ENCODE peak calls at places on chromosome 19, in four cellular contexts. F is brain microvascular endothelial cell, U is breast epithelium, S is GM12865. G is an unnamed sample.

GRCh38 chr19:18170714-18171255 is 2.8 kb upstream of the IFI30 start:
- DNase-seq in F (no peak), U (no peak), S (peak), G (no peak)

GRCh38 chr19:28330831-28331230 is 882.1 kb downstream of the UQCRFS1 start:
- DNase-seq in F (no peak), U (no peak), S (no peak), G (peak)

GRCh38 chr19:54172764-54173699 is at the start of gene TMC4:
- DNase-seq in F (no peak), U (peak), S (no peak), G (peak)

GRCh38 chr19:31627824-31628223 is 278.6 kb upstream of the TSHZ3 start:
- DNase-seq in F (no peak), U (no peak), S (no peak), G (no peak)

GRCh38 chr19:34269968-34270621 is 15.7 kb downstream of the GARRE1 start:
- DNase-seq in F (peak), U (peak), S (peak), G (peak)

GRCh38 chr19:36215276-36216171 is 618 bp downstream of the ZNF146 start:
- DNase-seq in F (peak), U (no peak), S (peak), G (peak)

GRCh38 chr19:398719-399118 is 10.2 kb downstream of the C2CD4C start:
- DNase-seq in F (no peak), U (no peak), S (no peak), G (no peak)

GRCh38 chr19:33407716-33408115 is 34.2 kb downstream of the CEBPG start:
- DNase-seq in F (no peak), U (no peak), S (no peak), G (no peak)

GRCh38 chr19:14449321-14449720 is 16.2 kb downstream of the PKN1 start:
- DNase-seq in F (no peak), U (no peak), S (no peak), G (no peak)

GRCh38 chr19:3818479-3818878 is 32.3 kb upstream of the MATK start:
- DNase-seq in F (peak), U (no peak), S (no peak), G (no peak)

GRCh38 chr19:52946322-52947310 is 16.1 kb downstream of the ZNF816 start:
- DNase-seq in F (no peak), U (peak), S (no peak), G (no peak)

GRCh38 chr19:41384351-41384750 is 8.0 kb downstream of the TMEM91 start:
- DNase-seq in F (no peak), U (no peak), S (peak), G (no peak)

GRCh38 chr19:27773318-27774094 is 1439.4 kb downstream of the UQCRFS1 start:
- DNase-seq in F (no peak), U (no peak), S (no peak), G (no peak)

DNA sequence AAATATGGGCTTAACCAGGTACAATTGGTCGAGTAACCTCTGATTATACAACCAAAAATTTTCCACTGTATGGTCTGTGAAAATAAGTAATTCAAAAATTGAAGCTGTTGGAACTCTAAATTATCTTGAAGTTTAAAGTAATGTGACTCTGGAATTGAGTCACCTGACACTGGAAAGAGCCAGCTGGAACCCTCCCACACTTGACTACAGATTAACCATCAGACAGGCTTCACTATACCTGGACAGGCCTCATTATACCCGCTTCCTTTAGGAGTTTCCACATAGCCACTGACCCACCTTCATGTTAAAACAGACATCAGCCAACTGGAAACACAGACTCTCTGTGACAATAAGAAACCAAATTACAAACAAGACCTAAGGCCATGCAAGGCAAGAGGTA is 1.3 kb downstream of the ZNF433 start:
- DNase-seq in F (no peak), U (no peak), S (no peak), G (peak)
- H3K4me3 ChIP-seq in F (no peak), U (peak), S (no peak), G (peak)

GRCh38 chr19:55597493-55597892 is 1.8 kb downstream of the FIZ1 start:
- DNase-seq in F (no peak), U (no peak), S (no peak), G (no peak)

GRCh38 chr19:55594996-55595530 is 4.3 kb downstream of the FIZ1 start:
- DNase-seq in F (no peak), U (no peak), S (no peak), G (no peak)

GRCh38 chr19:55598719-55599467 is 424 bp downstream of the FIZ1 start:
- DNase-seq in F (peak), U (peak), S (peak), G (peak)

GRCh38 chr19:55598034-55598433 is 1.3 kb downstream of the FIZ1 start:
- DNase-seq in F (no peak), U (no peak), S (no peak), G (no peak)

DNA sequence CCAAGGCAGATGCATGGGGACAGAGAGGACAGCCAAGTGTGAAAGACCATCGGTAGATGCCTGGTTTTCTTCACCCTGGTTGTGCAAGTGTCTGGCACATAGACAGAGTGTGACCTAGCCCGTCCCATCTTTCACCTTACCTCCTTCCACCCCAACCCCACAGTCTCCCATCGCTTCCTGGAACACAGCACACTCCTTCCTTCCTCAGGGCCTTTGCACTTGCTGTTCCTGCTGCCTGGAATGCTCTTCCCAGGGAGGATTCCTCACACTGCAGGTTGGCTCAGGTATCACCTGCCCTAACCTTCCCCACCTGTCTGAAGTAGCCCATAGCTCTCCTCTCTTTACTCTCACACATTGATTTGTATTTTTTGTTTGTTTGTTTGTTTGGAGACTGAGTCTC is 3.0 kb downstream of the FIZ1 start:
- DNase-seq in F (no peak), U (no peak), S (no peak), G (no peak)
- TF ChIP-seq CTCF in F (no peak), U (no peak), S (no peak), G (no peak)

GRCh38 chr19:49870309-49870901 is 3.0 kb upstream of the PNKP start:
- DNase-seq in F (no peak), U (no peak), S (no peak), G (no peak)

GRCh38 chr19:49871349-49871985 is 4.1 kb upstream of the PNKP start:
- DNase-seq in F (no peak), U (no peak), S (no peak), G (no peak)

GRCh38 chr19:49866933-49867782 is at the start of gene PNKP:
- DNase-seq in F (peak), U (peak), S (peak), G (peak)

GRCh38 chr19:49869484-49870308 is 2.3 kb upstream of the PNKP start:
- DNase-seq in F (peak), U (peak), S (peak), G (peak)

DNA sequence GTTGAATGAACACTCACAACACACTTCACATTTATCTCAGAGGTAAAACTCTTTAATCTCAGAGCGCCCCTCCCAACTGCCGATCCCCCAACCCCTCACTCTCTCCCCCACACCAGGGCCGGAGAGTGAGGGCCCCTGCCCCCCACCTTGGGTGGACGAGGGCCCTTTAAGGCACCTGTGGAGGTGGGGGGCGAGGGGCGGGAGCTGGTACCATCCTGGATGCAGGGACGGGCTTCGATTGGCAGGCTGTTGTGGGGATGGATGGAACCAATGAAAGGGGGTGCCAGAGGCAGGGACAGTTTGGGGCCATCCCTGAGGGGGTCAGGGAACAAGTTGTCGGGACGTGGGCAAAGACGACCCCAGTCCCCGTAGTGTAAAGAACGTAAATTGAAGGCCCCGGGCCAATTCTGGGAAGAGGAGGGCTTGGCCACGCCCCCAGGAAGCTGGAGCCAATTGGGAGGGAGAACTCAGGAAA is 1.7 kb upstream of the PNKP start:
- DNase-seq in F (no peak), U (no peak), S (no peak), G (no peak)
- H3K4me3 ChIP-seq in F (peak), U (peak), S (peak), G (peak)

DNA sequence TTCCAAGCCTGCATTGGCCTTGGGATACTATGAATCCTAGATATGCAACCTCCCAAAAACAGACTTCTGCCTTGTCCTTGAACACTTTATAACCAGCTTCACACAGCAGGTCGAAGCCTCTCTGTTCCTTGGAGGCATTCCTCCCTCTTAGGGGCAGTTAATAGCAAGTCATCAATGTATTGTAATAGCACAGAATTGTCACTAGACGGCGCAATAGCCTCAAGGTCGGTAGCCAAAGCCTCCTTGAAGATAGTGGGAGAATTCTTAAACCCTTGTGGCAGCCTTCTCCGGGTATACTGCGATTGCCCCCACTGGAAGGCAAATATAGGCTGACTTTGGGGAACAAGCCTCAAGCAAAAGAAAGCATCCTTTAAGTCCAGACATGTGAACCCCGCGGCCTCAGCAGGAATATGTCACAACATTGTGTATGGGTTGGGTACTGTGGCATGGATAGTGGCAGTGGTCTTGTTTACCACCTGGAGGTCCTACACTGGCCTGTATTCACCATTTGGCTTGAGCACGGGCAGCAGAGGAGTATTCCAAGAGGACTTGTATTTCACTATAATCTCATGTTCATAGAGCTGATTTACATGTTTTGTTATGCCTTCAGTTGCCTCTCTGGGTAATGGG is 61.1 kb downstream of the ZNF431 start:
- DNase-seq in F (no peak), U (no peak), S (peak), G (peak)
- TF ChIP-seq CTCF in F (peak), U (peak), S (peak), G (peak)

GRCh38 chr19:38564981-38565685 is 52.6 kb downstream of the MAP4K1 start:
- DNase-seq in F (no peak), U (no peak), S (peak), G (no peak)
- H3K4me3 ChIP-seq in F (no peak), U (peak), S (peak), G (no peak)